ENCODE peak calls at places on chromosomes 16 and 17, in seven cellular contexts. M is CD4-positive, alpha-beta T cell; I is caudate nucleus; L is vagina; Y is SK-N-SH; V is AG04450; R is cardiac muscle cell. P is an unnamed sample.

GRCh38 chr17:7191571-7192270 is 12.6 kb upstream of the ASGR1 start:
- DNase-seq in M (no peak), I (no peak), L (no peak), Y (peak; percentile 86), V (no peak), R (peak; percentile 69), P (peak; percentile 90)

GRCh38 chr17:46202482-46202881 is 9.3 kb upstream of the KANSL1 start:
- DNase-seq in M (no peak), I (no peak), L (no peak), Y (no peak), V (no peak), R (no peak), P (no peak)

GRCh38 chr17:1067282-1067956 is 70.5 kb downstream of the TIMM22 start:
- DNase-seq in M (no peak), I (no peak), L (no peak), Y (no peak), V (no peak), R (no peak), P (no peak)

GRCh38 chr17:42284566-42284965 is 3.7 kb upstream of the STAT5A start:
- DNase-seq in M (no peak), I (no peak), L (no peak), Y (no peak), V (no peak), R (no peak), P (peak; percentile 35)

GRCh38 chr17:19551708-19552148 is 18.1 kb downstream of the SLC47A1 start:
- DNase-seq in M (no peak), I (no peak), L (no peak), Y (no peak), V (no peak), R (no peak), P (no peak)

GRCh38 chr17:2138318-2138717 is 83.4 kb downstream of the HIC1 start:
- DNase-seq in M (no peak), I (no peak), L (no peak), Y (peak; percentile 79), V (no peak), R (peak; percentile 37), P (no peak)

GRCh38 chr17:9162275-9162985 is 141.1 kb downstream of the NTN1 start:
- DNase-seq in M (no peak), I (no peak), L (no peak), Y (peak; percentile 55), V (no peak), R (no peak), P (peak; percentile 17)

GRCh38 chr16:67395458-67396158 is 2.3 kb upstream of the TPPP3 start:
- DNase-seq in M (no peak), I (no peak), L (no peak), Y (no peak), V (no peak), R (no peak), P (peak; percentile 58)

GRCh38 chr17:7415784-7416183 is 4.3 kb upstream of the SPEM1 start:
- DNase-seq in M (no peak), I (no peak), L (no peak), Y (no peak), V (no peak), R (no peak), P (no peak)

GRCh38 chr16:67137605-67138004 is 13.2 kb downstream of the B3GNT9 start:
- DNase-seq in M (no peak), I (no peak), L (no peak), Y (no peak), V (no peak), R (peak; percentile 67), P (peak; percentile 66)

GRCh38 chr16:85306071-85306792 is 194.0 kb upstream of the CIBAR2 start:
- DNase-seq in M (peak; percentile 67), I (no peak), L (peak; percentile 99), Y (no peak), V (peak; percentile 32), R (peak; percentile 65), P (peak; percentile 82)

GRCh38 chr17:57999496-58000017 is 7.5 kb downstream of the SRSF1 start:
- DNase-seq in M (no peak), I (no peak), L (no peak), Y (peak; percentile 54), V (peak; percentile 57), R (peak; percentile 75), P (no peak)

GRCh38 chr17:66930933-66931332 is 33.6 kb upstream of the CACNG4 start:
- DNase-seq in M (no peak), I (peak; percentile 4), L (no peak), Y (no peak), V (no peak), R (no peak), P (no peak)

GRCh38 chr16:15735610-15736009 is 85.6 kb downstream of the NDE1 start:
- DNase-seq in M (no peak), I (no peak), L (no peak), Y (no peak), V (no peak), R (no peak), P (no peak)

GRCh38 chr17:5785343-5785742 is 201.0 kb upstream of the NLRP1 start:
- DNase-seq in M (no peak), I (no peak), L (no peak), Y (no peak), V (no peak), R (no peak), P (no peak)

GRCh38 chr17:5783851-5784250 is 199.5 kb upstream of the NLRP1 start:
- DNase-seq in M (no peak), I (no peak), L (no peak), Y (no peak), V (no peak), R (no peak), P (no peak)

GRCh38 chr17:5785867-5786509 is 201.7 kb upstream of the NLRP1 start:
- DNase-seq in M (no peak), I (no peak), L (no peak), Y (no peak), V (peak; percentile 51), R (no peak), P (peak; percentile 19)

GRCh38 chr17:5783269-5783668 is 199.0 kb upstream of the NLRP1 start:
- DNase-seq in M (no peak), I (no peak), L (no peak), Y (no peak), V (no peak), R (no peak), P (no peak)

DNA sequence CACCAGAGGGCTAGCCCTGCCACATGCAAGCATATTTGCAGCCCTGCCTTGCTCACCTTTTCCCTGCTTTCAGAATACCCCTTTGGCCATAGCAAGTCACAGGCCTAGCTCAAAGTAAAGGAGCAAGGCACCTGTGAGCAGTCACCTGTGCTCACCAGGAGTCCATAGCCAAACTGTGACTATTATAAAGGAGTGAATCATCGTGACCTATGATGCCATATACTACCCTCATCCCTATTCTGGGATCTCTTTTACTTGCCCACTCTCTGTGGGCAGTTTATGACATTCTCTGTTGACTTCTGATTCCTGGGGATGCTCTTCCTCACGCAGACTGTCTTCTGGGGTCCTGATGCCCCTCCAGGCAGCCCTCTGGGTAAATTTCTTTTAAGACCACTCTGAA is 200.5 kb upstream of the NLRP1 start:
- DNase-seq in M (no peak), I (no peak), L (no peak), Y (no peak), V (no peak), R (no peak), P (no peak)
- H3K27ac ChIP-seq in M (no peak overlapping the region), I (no peak overlapping the region), L (no peak overlapping the region), Y (no peak overlapping the region), V (no peak overlapping the region), R (no peak overlapping the region), P (no peak overlapping the region)

DNA sequence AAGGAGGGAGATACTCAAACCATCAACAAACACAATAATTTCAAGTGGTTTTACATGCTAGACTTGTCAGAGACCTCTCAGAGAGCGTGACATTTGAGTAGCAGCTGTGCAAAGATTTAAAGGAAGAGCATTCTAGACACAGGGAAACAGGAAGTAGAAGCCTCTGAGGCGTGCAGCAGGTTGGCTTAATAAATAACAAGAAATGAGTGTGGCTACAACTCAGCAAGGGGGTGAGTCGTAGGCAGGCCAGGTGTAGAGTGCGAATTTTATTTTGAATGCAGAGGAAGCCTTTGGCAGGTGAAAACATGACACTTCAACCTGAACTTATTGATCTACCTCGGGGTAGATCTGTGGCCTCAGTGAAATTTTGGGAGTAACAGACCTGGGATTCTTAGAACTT is 73.2 kb upstream of the MRTFB start:
- DNase-seq in M (no peak), I (no peak), L (no peak), Y (no peak), V (no peak), R (no peak), P (no peak)
- H3K27ac ChIP-seq in M (no peak overlapping the region), I (no peak overlapping the region), L (no peak overlapping the region), Y (no peak overlapping the region), V (no peak overlapping the region), R (peak overlapping the region; percentile 38), P (no peak overlapping the region)

GRCh38 chr16:70746040-70746707 is 54.8 kb downstream of the VAC14 start:
- DNase-seq in M (no peak), I (no peak), L (no peak), Y (peak; percentile 41), V (no peak), R (no peak), P (no peak)
- H3K27ac ChIP-seq in M (no peak overlapping the region), I (peak overlapping the region; percentile 64), L (peak overlapping the region; percentile 81), Y (peak overlapping the region; percentile 39), V (peak overlapping the region; percentile 97), R (no peak overlapping the region), P (no peak overlapping the region)

GRCh38 chr17:60386137-60386395 is 5.9 kb downstream of the USP32 start:
- DNase-seq in M (no peak), I (no peak), L (no peak), Y (no peak), V (no peak), R (no peak), P (no peak)

GRCh38 chr17:60388742-60389141 is 3.2 kb downstream of the USP32 start:
- DNase-seq in M (no peak), I (no peak), L (no peak), Y (no peak), V (no peak), R (peak; percentile 28), P (no peak)

GRCh38 chr17:60387666-60388065 is 4.3 kb downstream of the USP32 start:
- DNase-seq in M (no peak), I (no peak), L (no peak), Y (no peak), V (no peak), R (no peak), P (no peak)

GRCh38 chr17:60383379-60383778 is 8.6 kb downstream of the USP32 start:
- DNase-seq in M (no peak), I (no peak), L (no peak), Y (no peak), V (no peak), R (no peak), P (no peak)

DNA sequence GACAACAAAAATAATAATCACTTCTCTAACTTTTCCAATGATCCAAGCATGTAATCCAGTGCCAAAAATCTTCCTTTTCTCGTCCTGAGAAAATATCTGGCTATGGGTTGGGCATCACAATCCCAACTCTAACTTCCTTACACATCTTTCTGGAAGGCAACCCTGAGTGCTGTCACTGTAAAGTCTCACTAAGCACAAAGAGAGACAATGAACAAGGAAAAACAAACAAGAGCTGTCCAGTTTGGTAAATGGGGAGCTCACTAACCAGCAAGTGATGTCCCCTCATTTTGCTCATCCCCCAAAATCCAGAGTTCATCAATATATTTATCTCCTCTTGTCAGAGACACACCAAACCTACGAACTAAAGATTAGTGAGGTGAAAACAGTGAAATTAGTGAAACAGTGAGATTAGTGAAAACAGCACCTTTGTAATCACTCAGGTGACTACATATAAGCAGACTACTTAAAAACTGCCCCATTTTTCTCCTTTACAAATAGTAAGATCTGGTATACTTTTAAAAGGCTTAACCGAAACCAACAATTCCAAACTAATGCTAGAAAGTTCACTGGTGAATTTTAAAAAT is 5.4 kb downstream of the USP32 start:
- DNase-seq in M (no peak), I (no peak), L (no peak), Y (no peak), V (no peak), R (no peak), P (no peak)
- H3K27ac ChIP-seq in M (no peak overlapping the region), I (peak overlapping the region; percentile 1), L (no peak overlapping the region), Y (peak overlapping the region; percentile 35), V (no peak overlapping the region), R (no peak overlapping the region), P (no peak overlapping the region)

GRCh38 chr16:55487048-55487803 is 8.2 kb downstream of the MMP2 start:
- DNase-seq in M (no peak), I (no peak), L (no peak), Y (no peak), V (peak; percentile 76), R (no peak), P (no peak)
- H3K27ac ChIP-seq in M (no peak overlapping the region), I (no peak overlapping the region), L (peak overlapping the region; percentile 94), Y (peak overlapping the region; percentile 81), V (peak overlapping the region; percentile 96), R (no peak overlapping the region), P (no peak overlapping the region)